ENCODE peak calls at places on chromosomes 1 and 21, in six cellular contexts. One of them, this sample, is unnamed.

GRCh38 chr1:223242382-223242955 is 99.4 kb upstream of the TLR5 start:
- DNase-seq in IMR-90: peak
- DNase-seq in testis: no peak
- DNase-seq in A549: no peak
- DNase-seq in body of pancreas: no peak
- DNase-seq in adrenal gland: no peak
- DNase-seq in this sample: no peak

GRCh38 chr1:19074902-19075721 is 118.6 kb upstream of the IFFO2 start:
- DNase-seq in testis: peak
- DNase-seq in A549: no peak
- DNase-seq in IMR-90: no peak
- DNase-seq in adrenal gland: peak
- DNase-seq in body of pancreas: peak
- DNase-seq in this sample: no peak

GRCh38 chr1:206479164-206480125 is 9.2 kb downstream of the IKBKE start:
- DNase-seq in A549: peak
- DNase-seq in testis: peak
- DNase-seq in body of pancreas: peak
- DNase-seq in IMR-90: peak
- DNase-seq in adrenal gland: peak
- DNase-seq in this sample: no peak

GRCh38 chr1:34312359-34312758 is 135.7 kb downstream of the C1orf94 start:
- DNase-seq in body of pancreas: no peak
- DNase-seq in A549: no peak
- DNase-seq in testis: no peak
- DNase-seq in IMR-90: no peak
- DNase-seq in adrenal gland: no peak
- DNase-seq in this sample: no peak

GRCh38 chr1:26171084-26172072 is at the start of gene ZNF593OS:
- DNase-seq in testis: no peak
- DNase-seq in A549: no peak
- DNase-seq in adrenal gland: no peak
- DNase-seq in IMR-90: no peak
- DNase-seq in body of pancreas: no peak
- DNase-seq in this sample: no peak

GRCh38 chr1:32179443-32180185 is at the start of gene TXLNA:
- DNase-seq in A549: peak
- DNase-seq in testis: peak
- DNase-seq in adrenal gland: peak
- DNase-seq in body of pancreas: peak
- DNase-seq in IMR-90: peak
- DNase-seq in this sample: peak

GRCh38 chr1:1630191-1630964 is 1.6 kb upstream of the MMP23B start:
- DNase-seq in testis: peak
- DNase-seq in body of pancreas: peak
- DNase-seq in IMR-90: no peak
- DNase-seq in A549: no peak
- DNase-seq in adrenal gland: peak
- DNase-seq in this sample: peak

GRCh38 chr1:20725189-20726106 is 7.1 kb downstream of the SH2D5 start:
- DNase-seq in adrenal gland: peak
- DNase-seq in IMR-90: peak
- DNase-seq in A549: no peak
- DNase-seq in testis: no peak
- DNase-seq in body of pancreas: no peak
- DNase-seq in this sample: no peak

GRCh38 chr1:235329139-235329808 is 904 bp downstream of the GGPS1 start:
- DNase-seq in testis: peak
- DNase-seq in IMR-90: peak
- DNase-seq in body of pancreas: peak
- DNase-seq in adrenal gland: peak
- DNase-seq in A549: peak
- DNase-seq in this sample: peak

GRCh38 chr1:55322842-55323241 is 107.7 kb upstream of the USP24 start:
- DNase-seq in A549: peak
- DNase-seq in body of pancreas: no peak
- DNase-seq in adrenal gland: no peak
- DNase-seq in IMR-90: no peak
- DNase-seq in testis: no peak
- DNase-seq in this sample: no peak

GRCh38 chr1:62508187-62508758 is 71.4 kb downstream of the USP1 start:
- DNase-seq in IMR-90: peak
- DNase-seq in testis: peak
- DNase-seq in body of pancreas: peak
- DNase-seq in A549: peak
- DNase-seq in adrenal gland: peak
- DNase-seq in this sample: no peak

GRCh38 chr1:114219247-114219872 is 65.7 kb upstream of the SYT6 start:
- DNase-seq in adrenal gland: no peak
- DNase-seq in body of pancreas: no peak
- DNase-seq in testis: no peak
- DNase-seq in A549: peak
- DNase-seq in IMR-90: peak
- DNase-seq in this sample: no peak

GRCh38 chr1:89743788-89744187 is 77.0 kb upstream of the LRRC8D start:
- DNase-seq in adrenal gland: peak
- DNase-seq in testis: no peak
- DNase-seq in body of pancreas: no peak
- DNase-seq in IMR-90: no peak
- DNase-seq in A549: no peak
- DNase-seq in this sample: no peak

GRCh38 chr21:42390696-42391095 is 5.2 kb downstream of the TMPRSS3 start:
- DNase-seq in A549: no peak
- DNase-seq in testis: no peak
- DNase-seq in body of pancreas: no peak
- DNase-seq in IMR-90: no peak
- DNase-seq in adrenal gland: no peak
- DNase-seq in this sample: no peak

GRCh38 chr21:29351691-29352090 is 53.0 kb downstream of the BACH1 start:
- DNase-seq in body of pancreas: peak
- DNase-seq in testis: no peak
- DNase-seq in A549: no peak
- DNase-seq in IMR-90: peak
- DNase-seq in adrenal gland: no peak
- DNase-seq in this sample: no peak

GRCh38 chr1:154557939-154558609 is 388 bp downstream of the UBE2Q1 start:
- DNase-seq in IMR-90: peak
- DNase-seq in body of pancreas: peak
- DNase-seq in A549: no peak
- DNase-seq in adrenal gland: peak
- DNase-seq in testis: peak
- DNase-seq in this sample: peak

GRCh38 chr21:26769613-26770188 is 75.5 kb downstream of the ADAMTS1 start:
- DNase-seq in IMR-90: peak
- DNase-seq in A549: peak
- DNase-seq in body of pancreas: peak
- DNase-seq in adrenal gland: no peak
- DNase-seq in testis: peak
- DNase-seq in this sample: no peak

GRCh38 chr1:46487818-46488218 is 1.8 kb upstream of the DMBX1 start:
- DNase-seq in body of pancreas: no peak
- DNase-seq in IMR-90: no peak
- DNase-seq in testis: no peak
- DNase-seq in adrenal gland: no peak
- DNase-seq in A549: peak
- DNase-seq in this sample: no peak

GRCh38 chr1:170732262-170732595 is 68.3 kb downstream of the PRRX1 start:
- DNase-seq in testis: no peak
- DNase-seq in A549: no peak
- DNase-seq in IMR-90: peak
- DNase-seq in adrenal gland: no peak
- DNase-seq in body of pancreas: no peak
- DNase-seq in this sample: peak

GRCh38 chr1:214029796-214030195 is 42.0 kb downstream of the PROX1 start:
- DNase-seq in adrenal gland: no peak
- DNase-seq in body of pancreas: no peak
- DNase-seq in A549: no peak
- DNase-seq in testis: no peak
- DNase-seq in IMR-90: no peak
- DNase-seq in this sample: no peak

GRCh38 chr1:29648798-29649374 is 412.6 kb downstream of the PTPRU start:
- DNase-seq in body of pancreas: no peak
- DNase-seq in adrenal gland: no peak
- DNase-seq in IMR-90: no peak
- DNase-seq in A549: no peak
- DNase-seq in testis: no peak
- DNase-seq in this sample: no peak

GRCh38 chr1:103129255-103129654 is 20.9 kb upstream of the COL11A1 start:
- DNase-seq in body of pancreas: no peak
- DNase-seq in A549: no peak
- DNase-seq in testis: no peak
- DNase-seq in adrenal gland: no peak
- DNase-seq in IMR-90: peak
- DNase-seq in this sample: no peak

GRCh38 chr1:27569088-27569459 is 34.9 kb downstream of the AHDC1 start:
- DNase-seq in testis: no peak
- DNase-seq in A549: no peak
- DNase-seq in adrenal gland: no peak
- DNase-seq in IMR-90: no peak
- DNase-seq in body of pancreas: no peak
- DNase-seq in this sample: peak

GRCh38 chr1:247343801-247344200 is 12.1 kb upstream of the ZNF496 start:
- DNase-seq in testis: no peak
- DNase-seq in A549: no peak
- DNase-seq in adrenal gland: no peak
- DNase-seq in IMR-90: no peak
- DNase-seq in body of pancreas: no peak
- DNase-seq in this sample: no peak

GRCh38 chr1:99728494-99729235 is 37.8 kb downstream of the FRRS1 start:
- DNase-seq in testis: no peak
- DNase-seq in IMR-90: peak
- DNase-seq in body of pancreas: no peak
- DNase-seq in adrenal gland: no peak
- DNase-seq in A549: peak
- DNase-seq in this sample: peak

GRCh38 chr1:88175631-88176226 is 508.3 kb upstream of the PKN2 start:
- DNase-seq in adrenal gland: peak
- DNase-seq in IMR-90: peak
- DNase-seq in body of pancreas: peak
- DNase-seq in A549: peak
- DNase-seq in testis: no peak
- DNase-seq in this sample: no peak

GRCh38 chr1:14165289-14165867 is 433.1 kb upstream of the KAZN start:
- DNase-seq in body of pancreas: no peak
- DNase-seq in adrenal gland: no peak
- DNase-seq in IMR-90: no peak
- DNase-seq in testis: no peak
- DNase-seq in A549: no peak
- DNase-seq in this sample: no peak

GRCh38 chr1:155254714-155255242 is 505 bp downstream of the ENTREP3 start:
- DNase-seq in adrenal gland: no peak
- DNase-seq in IMR-90: no peak
- DNase-seq in A549: no peak
- DNase-seq in testis: no peak
- DNase-seq in body of pancreas: no peak
- DNase-seq in this sample: peak

GRCh38 chr1:25031601-25031965 is 101.5 kb upstream of the RUNX3 start:
- DNase-seq in testis: no peak
- DNase-seq in body of pancreas: no peak
- DNase-seq in A549: no peak
- DNase-seq in adrenal gland: no peak
- DNase-seq in IMR-90: no peak
- DNase-seq in this sample: no peak

GRCh38 chr1:191160837-191161236 is 683.2 kb upstream of the BRINP3 start:
- DNase-seq in body of pancreas: no peak
- DNase-seq in testis: no peak
- DNase-seq in IMR-90: no peak
- DNase-seq in A549: no peak
- DNase-seq in adrenal gland: no peak
- DNase-seq in this sample: no peak
- TF ChIP-seq POLR2A in body of pancreas: no peak
- TF ChIP-seq POLR2A in testis: no peak
- TF ChIP-seq POLR2A in IMR-90: no peak
- TF ChIP-seq POLR2A in A549: no peak
- TF ChIP-seq POLR2A in adrenal gland: no peak
- TF ChIP-seq POLR2A in this sample: no peak

GRCh38 chr1:216726435-216726834 is 3.2 kb upstream of the ESRRG start:
- DNase-seq in testis: no peak
- DNase-seq in A549: no peak
- DNase-seq in body of pancreas: no peak
- DNase-seq in adrenal gland: no peak
- DNase-seq in IMR-90: no peak
- DNase-seq in this sample: no peak
- TF ChIP-seq CTCF in testis: no peak
- TF ChIP-seq CTCF in A549: no peak
- TF ChIP-seq CTCF in body of pancreas: no peak
- TF ChIP-seq CTCF in adrenal gland: no peak
- TF ChIP-seq CTCF in IMR-90: no peak
- TF ChIP-seq CTCF in this sample: no peak

DNA sequence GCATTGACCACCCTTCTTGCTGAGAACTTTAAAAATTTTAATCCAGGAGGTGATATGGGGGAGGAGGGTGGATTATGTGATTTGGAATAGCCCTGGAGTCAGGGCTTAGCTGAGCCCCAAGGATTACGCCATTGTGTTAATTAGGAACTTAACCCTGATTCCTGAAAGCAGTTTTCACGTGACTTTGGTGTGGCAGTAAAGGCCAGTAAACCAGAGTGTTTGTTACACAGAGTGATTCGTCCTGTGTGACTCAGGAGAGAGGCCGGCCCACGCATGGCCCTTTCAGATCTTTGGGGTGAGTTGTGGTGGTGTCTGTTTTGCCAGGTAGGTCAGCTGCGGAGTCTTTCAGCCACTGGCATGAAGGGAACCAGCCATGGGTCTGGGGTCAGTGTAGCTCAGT is 107.6 kb downstream of the NOS1AP start:
- DNase-seq in testis: no peak
- DNase-seq in A549: no peak
- DNase-seq in adrenal gland: no peak
- DNase-seq in IMR-90: no peak
- DNase-seq in body of pancreas: no peak
- DNase-seq in this sample: no peak
- H3K27ac ChIP-seq in testis: no peak
- H3K27ac ChIP-seq in A549: no peak
- H3K27ac ChIP-seq in adrenal gland: no peak
- H3K27ac ChIP-seq in IMR-90: no peak
- H3K27ac ChIP-seq in body of pancreas: no peak
- H3K27ac ChIP-seq in this sample: no peak

GRCh38 chr1:201789245-201789644 is 39.7 kb upstream of the IPO9 start:
- DNase-seq in IMR-90: no peak
- DNase-seq in A549: no peak
- DNase-seq in adrenal gland: no peak
- DNase-seq in testis: no peak
- DNase-seq in body of pancreas: no peak
- DNase-seq in this sample: no peak

GRCh38 chr1:201788296-201788695 is 40.7 kb upstream of the IPO9 start:
- DNase-seq in A549: no peak
- DNase-seq in adrenal gland: no peak
- DNase-seq in testis: no peak
- DNase-seq in body of pancreas: no peak
- DNase-seq in IMR-90: no peak
- DNase-seq in this sample: no peak

GRCh38 chr1:201791051-201791774 is 37.7 kb upstream of the IPO9 start:
- DNase-seq in adrenal gland: no peak
- DNase-seq in IMR-90: peak
- DNase-seq in testis: no peak
- DNase-seq in A549: no peak
- DNase-seq in body of pancreas: peak
- DNase-seq in this sample: peak

GRCh38 chr1:201791775-201792166 is 37.2 kb upstream of the IPO9 start:
- DNase-seq in body of pancreas: peak
- DNase-seq in testis: no peak
- DNase-seq in IMR-90: peak
- DNase-seq in adrenal gland: peak
- DNase-seq in A549: no peak
- DNase-seq in this sample: peak

GRCh38 chr1:201790261-201790660 is 38.7 kb upstream of the IPO9 start:
- DNase-seq in testis: no peak
- DNase-seq in adrenal gland: no peak
- DNase-seq in IMR-90: peak
- DNase-seq in body of pancreas: peak
- DNase-seq in A549: no peak
- DNase-seq in this sample: no peak
- TF ChIP-seq POLR2A in testis: no peak
- TF ChIP-seq POLR2A in adrenal gland: no peak
- TF ChIP-seq POLR2A in IMR-90: no peak
- TF ChIP-seq POLR2A in body of pancreas: no peak
- TF ChIP-seq POLR2A in A549: no peak
- TF ChIP-seq POLR2A in this sample: no peak

This sample was measured in heart left ventricle.